ENCODE peak calls at places on chromosomes 16 and 17, in seven cellular contexts. One of them, this sample, is unnamed.

GRCh38 chr17:9223531-9223930 is 202.2 kb downstream of the NTN1 start:
- DNase-seq in body of pancreas: no peak
- DNase-seq in upper lobe of left lung: no peak
- DNase-seq in astrocyte of the spinal cord: no peak
- DNase-seq in HCEC 1CT: no peak
- DNase-seq in GM19239: no peak
- DNase-seq in GM12865: no peak
- DNase-seq in this sample: no peak

GRCh38 chr16:50305441-50306061 is 39.2 kb downstream of the ADCY7 start:
- DNase-seq in body of pancreas: peak
- DNase-seq in upper lobe of left lung: peak
- DNase-seq in astrocyte of the spinal cord: no peak
- DNase-seq in HCEC 1CT: no peak
- DNase-seq in GM19239: no peak
- DNase-seq in GM12865: no peak
- DNase-seq in this sample: no peak

GRCh38 chr16:10871157-10871991 is 5.6 kb upstream of the CIITA start:
- DNase-seq in body of pancreas: peak
- DNase-seq in upper lobe of left lung: peak
- DNase-seq in astrocyte of the spinal cord: peak
- DNase-seq in HCEC 1CT: peak
- DNase-seq in GM19239: peak
- DNase-seq in GM12865: peak
- DNase-seq in this sample: peak

GRCh38 chr17:60169921-60170817 is 20.4 kb downstream of the CA4 start:
- DNase-seq in body of pancreas: no peak
- DNase-seq in upper lobe of left lung: no peak
- DNase-seq in astrocyte of the spinal cord: no peak
- DNase-seq in HCEC 1CT: peak
- DNase-seq in GM19239: no peak
- DNase-seq in GM12865: no peak
- DNase-seq in this sample: no peak

GRCh38 chr16:69327585-69328310 is 2.6 kb downstream of the PDF start:
- DNase-seq in body of pancreas: peak
- DNase-seq in upper lobe of left lung: no peak
- DNase-seq in astrocyte of the spinal cord: no peak
- DNase-seq in HCEC 1CT: no peak
- DNase-seq in GM19239: no peak
- DNase-seq in GM12865: no peak
- DNase-seq in this sample: no peak

GRCh38 chr16:74607967-74608356 is 1.0 kb upstream of the GLG1 start:
- DNase-seq in body of pancreas: no peak
- DNase-seq in upper lobe of left lung: no peak
- DNase-seq in astrocyte of the spinal cord: peak
- DNase-seq in HCEC 1CT: peak
- DNase-seq in GM19239: no peak
- DNase-seq in GM12865: no peak
- DNase-seq in this sample: no peak

GRCh38 chr16:2490190-2491105 is 15.5 kb downstream of the TBC1D24 start:
- DNase-seq in body of pancreas: no peak
- DNase-seq in upper lobe of left lung: no peak
- DNase-seq in astrocyte of the spinal cord: no peak
- DNase-seq in HCEC 1CT: no peak
- DNase-seq in GM19239: no peak
- DNase-seq in GM12865: no peak
- DNase-seq in this sample: no peak

GRCh38 chr17:33436321-33436720 is 143.2 kb upstream of the ASIC2 start:
- DNase-seq in body of pancreas: no peak
- DNase-seq in upper lobe of left lung: no peak
- DNase-seq in astrocyte of the spinal cord: peak
- DNase-seq in HCEC 1CT: no peak
- DNase-seq in GM19239: no peak
- DNase-seq in GM12865: no peak
- DNase-seq in this sample: no peak

GRCh38 chr17:19718613-19719364 is 2.4 kb upstream of the SLC47A2 start:
- DNase-seq in body of pancreas: peak
- DNase-seq in upper lobe of left lung: no peak
- DNase-seq in astrocyte of the spinal cord: no peak
- DNase-seq in HCEC 1CT: no peak
- DNase-seq in GM19239: no peak
- DNase-seq in GM12865: no peak
- DNase-seq in this sample: no peak

GRCh38 chr16:49470550-49470949 is 96.9 kb downstream of the C16orf78 start:
- DNase-seq in body of pancreas: peak
- DNase-seq in upper lobe of left lung: peak
- DNase-seq in astrocyte of the spinal cord: no peak
- DNase-seq in HCEC 1CT: no peak
- DNase-seq in GM19239: no peak
- DNase-seq in GM12865: no peak
- DNase-seq in this sample: no peak